ENCODE peak calls at places on chromosome 4, in six cellular contexts. I is lower lobe of right lung, E is dorsolateral prefrontal cortex, S is fibroblast of lung, F is tibial artery, O is sigmoid colon. C is an unnamed sample.

GRCh38 chr4:155616112-155616511 is 50.5 kb upstream of the GUCY1A1 start:
- DNase-seq in I (no peak), E (no peak), S (no peak), F (no peak), O (no peak), C (no peak)

GRCh38 chr4:26624042-26624441 is 40.2 kb downstream of the TBC1D19 start:
- DNase-seq in I (no peak), E (no peak), S (no peak), F (no peak), O (no peak), C (no peak)

GRCh38 chr4:88054909-88055308 is 47.5 kb downstream of the PKD2 start:
- DNase-seq in I (no peak), E (no peak), S (peak), F (no peak), O (no peak), C (peak)

GRCh38 chr4:159193256-159193655 is 90.4 kb downstream of the RAPGEF2 start:
- DNase-seq in I (no peak), E (no peak), S (no peak), F (no peak), O (no peak), C (no peak)

GRCh38 chr4:55854132-55854531 is 684 bp downstream of the EXOC1 start:
- DNase-seq in I (no peak), E (no peak), S (no peak), F (no peak), O (no peak), C (no peak)

GRCh38 chr4:41069838-41070237 is 144.5 kb downstream of the APBB2 start:
- DNase-seq in I (no peak), E (no peak), S (no peak), F (no peak), O (no peak), C (no peak)

GRCh38 chr4:67250497-67250896 is 294.8 kb downstream of the CENPC start:
- DNase-seq in I (no peak), E (no peak), S (no peak), F (no peak), O (no peak), C (no peak)

GRCh38 chr4:164748375-164748774 is 5.6 kb upstream of the SMIM31 start:
- DNase-seq in I (no peak), E (no peak), S (peak), F (no peak), O (no peak), C (peak)

GRCh38 chr4:15656038-15656470 is 897 bp upstream of the FBXL5 start:
- DNase-seq in I (no peak), E (no peak), S (no peak), F (no peak), O (no peak), C (no peak)

GRCh38 chr4:8537041-8537461 is 43.1 kb upstream of the GPR78 start:
- DNase-seq in I (no peak), E (no peak), S (peak), F (no peak), O (peak), C (no peak)

GRCh38 chr4:85393201-85393600 is 81.7 kb upstream of the ARHGAP24 start:
- DNase-seq in I (no peak), E (no peak), S (no peak), F (no peak), O (no peak), C (no peak)

GRCh38 chr4:157012781-157013180 is 41.2 kb upstream of the PDGFC start:
- DNase-seq in I (no peak), E (no peak), S (no peak), F (no peak), O (no peak), C (no peak)

GRCh38 chr4:163564221-163564720 is 69.8 kb downstream of the TMA16 start:
- DNase-seq in I (no peak), E (no peak), S (no peak), F (no peak), O (no peak), C (no peak)

GRCh38 chr4:26021417-26022345 is 107.7 kb downstream of the SMIM20 start:
- DNase-seq in I (no peak), E (no peak), S (peak), F (no peak), O (no peak), C (no peak)

GRCh38 chr4:152779513-152780266 is at the start of the genes ARFIP1 and TIGD4:
- DNase-seq in I (peak), E (peak), S (peak), F (peak), O (peak), C (peak)
- TF ChIP-seq CTCF in I (peak), E (peak), S (peak), F (no peak), O (no peak), C (peak)

DNA sequence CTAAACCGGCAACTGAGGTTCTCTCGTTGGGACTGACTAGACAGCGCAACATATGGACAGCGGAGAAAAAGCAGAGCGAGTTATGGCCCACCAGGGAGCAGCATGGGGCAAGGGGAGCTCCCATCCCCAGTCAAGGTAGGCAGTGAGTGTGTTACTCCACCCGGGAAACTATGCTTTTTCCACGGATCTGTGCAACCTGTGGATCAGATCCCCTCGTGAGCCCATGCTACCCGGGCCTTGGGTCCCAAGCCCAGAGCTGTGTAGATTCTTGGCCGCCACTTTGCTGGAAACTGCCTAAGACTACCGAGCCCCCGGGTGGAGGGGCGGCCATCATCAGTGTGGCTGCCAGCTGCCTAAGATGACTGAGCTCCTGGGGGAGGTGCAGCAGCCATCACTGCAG is 140.9 kb downstream of the PAPSS1 start:
- DNase-seq in I (no peak), E (no peak), S (no peak), F (no peak), O (no peak), C (no peak)
- TF ChIP-seq CTCF in I (no peak), E (no peak), S (no peak), F (no peak), O (no peak), C (no peak)

GRCh38 chr4:108060164-108060563 is 70.5 kb downstream of the HADH start:
- DNase-seq in I (no peak), E (no peak), S (peak), F (no peak), O (no peak), C (no peak)
- TF ChIP-seq CTCF in I (peak), E (peak), S (peak), F (peak), O (no peak), C (no peak)

DNA sequence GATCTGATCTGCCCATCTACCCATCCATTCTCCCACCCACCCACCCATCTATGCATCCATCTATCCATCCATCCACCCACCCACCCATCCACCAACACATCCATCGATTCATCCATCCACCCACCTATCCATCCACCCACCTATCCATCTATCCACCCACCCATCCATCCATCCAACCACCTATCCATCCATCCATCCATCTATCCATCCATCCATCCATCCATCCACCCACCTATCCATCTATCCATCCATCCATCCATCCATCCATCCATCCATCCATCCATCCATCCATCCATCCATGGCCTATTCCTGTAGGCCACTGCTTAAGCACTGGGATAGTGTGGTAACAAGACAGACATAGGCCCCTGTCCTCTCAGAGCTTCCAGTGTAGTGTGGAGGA is 69.8 kb downstream of the SORCS2 start:
- DNase-seq in I (no peak), E (no peak), S (no peak), F (no peak), O (no peak), C (no peak)
- TF ChIP-seq CTCF in I (no peak), E (no peak), S (no peak), F (no peak), O (no peak), C (no peak)

DNA sequence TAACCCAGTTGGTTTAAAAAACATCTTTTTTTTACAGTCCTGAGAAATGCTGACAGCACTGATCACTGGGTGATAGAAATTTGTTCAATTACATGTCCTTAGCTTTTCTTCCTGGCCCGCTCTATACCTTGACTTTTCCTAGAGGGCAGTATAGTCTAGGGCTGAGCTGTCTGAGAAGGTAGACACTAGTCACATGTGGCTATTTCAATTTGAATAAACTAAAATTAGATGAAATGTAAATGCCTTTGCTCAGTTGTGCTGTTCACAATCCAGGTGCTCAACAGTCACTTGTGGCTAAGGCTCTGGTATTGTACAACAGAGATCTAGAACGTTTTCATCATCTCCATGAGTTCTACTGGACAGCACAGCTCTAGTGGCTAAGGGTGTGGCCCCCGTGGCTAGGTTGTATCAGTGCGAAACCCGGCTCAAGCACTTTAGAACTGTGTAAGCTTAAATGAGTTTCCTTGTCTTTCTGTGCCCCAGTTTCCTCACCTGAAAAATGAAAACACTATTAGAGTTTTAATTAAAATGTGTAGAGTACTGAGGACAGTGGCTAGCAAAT is 111.6 kb upstream of the WDR17 start:
- DNase-seq in I (no peak), E (no peak), S (no peak), F (no peak), O (no peak), C (peak)
- TF ChIP-seq CTCF in I (no peak), E (no peak), S (peak), F (no peak), O (no peak), C (no peak)

DNA sequence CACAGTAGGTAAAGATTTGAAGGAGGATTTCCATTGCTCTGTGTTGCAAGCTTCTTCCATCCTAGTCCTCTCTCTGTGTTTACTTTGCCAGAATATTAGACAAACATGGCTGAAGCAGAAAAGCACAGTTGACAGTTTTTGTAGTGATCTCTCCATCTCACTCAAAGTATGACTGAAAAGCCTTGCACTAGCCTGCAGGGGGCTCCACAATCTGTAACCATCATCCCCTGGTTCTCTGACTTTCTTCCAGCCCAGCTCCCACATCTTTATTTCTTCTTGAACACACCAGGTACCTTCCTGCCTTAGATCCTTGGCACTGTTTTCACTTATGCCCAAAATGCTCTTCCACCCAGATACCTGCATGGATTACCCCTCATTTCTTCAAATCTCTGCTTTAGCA is 34.1 kb upstream of the HHIP start:
- DNase-seq in I (no peak), E (peak), S (peak), F (no peak), O (no peak), C (peak)
- TF ChIP-seq CTCF in I (no peak), E (peak), S (peak), F (no peak), O (no peak), C (peak)

DNA sequence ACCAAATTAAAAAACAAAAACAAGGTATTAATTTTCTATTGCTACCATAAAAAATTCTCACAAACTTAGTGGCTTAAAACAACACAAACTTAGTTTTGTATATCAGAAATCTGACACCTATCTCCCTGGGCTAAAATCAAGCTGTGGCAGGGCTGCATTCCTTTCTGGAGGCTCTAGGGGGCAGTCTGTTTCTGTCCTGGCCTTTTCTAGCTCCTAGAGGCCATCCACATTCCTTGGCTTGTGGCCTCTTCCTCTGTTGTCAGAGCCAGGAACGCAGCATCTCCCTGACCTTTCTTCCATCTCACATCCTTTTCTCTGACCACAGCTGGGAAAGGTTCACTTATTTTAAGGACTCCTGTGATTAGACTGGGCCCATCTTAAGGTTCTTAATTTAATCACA is 38.9 kb upstream of the TLR2 start:
- DNase-seq in I (no peak), E (no peak), S (no peak), F (no peak), O (no peak), C (no peak)
- TF ChIP-seq CTCF in I (no peak), E (no peak), S (peak), F (no peak), O (no peak), C (no peak)

DNA sequence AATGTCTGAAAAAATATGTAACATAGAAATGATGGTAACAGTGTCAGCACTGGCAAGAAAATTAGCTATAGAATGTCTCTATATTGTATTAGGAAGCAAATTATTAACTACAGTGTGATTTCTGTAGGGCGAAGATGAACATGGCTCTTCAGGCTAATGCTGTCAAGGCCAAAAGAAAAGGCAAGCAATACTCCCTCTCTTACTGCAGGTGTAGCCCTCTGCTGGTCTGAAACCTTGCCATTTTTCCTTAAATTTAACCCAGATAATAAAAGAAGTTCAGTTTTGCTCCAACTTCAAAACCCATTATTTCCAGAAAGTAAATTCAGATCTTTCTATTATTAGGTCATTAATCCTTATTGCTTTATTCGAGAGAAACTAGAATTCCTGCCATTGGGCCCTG is 215.9 kb downstream of the LRBA start:
- DNase-seq in I (no peak), E (no peak), S (peak), F (no peak), O (no peak), C (no peak)
- TF ChIP-seq CTCF in I (no peak), E (no peak), S (peak), F (no peak), O (no peak), C (no peak)

C was measured in GM13976.